ENCODE peak calls at places on chromosomes 2 and 18, in seven cellular contexts. I is K562, R is H1, Z is GM12892, H is GM12891, P is SK-N-SH, O is GM12878. X is an unnamed sample.

GRCh38 chr18:34624551-34624950 is 85.5 kb upstream of the DTNA start:
- DNase-seq in R (no peak), P (no peak), H (no peak), Z (no peak), O (no peak), I (no peak), X (no peak)

GRCh38 chr2:133941666-133942065 is 312.2 kb upstream of the MGAT5 start:
- DNase-seq in I (no peak), Z (no peak), P (no peak), O (no peak), H (no peak), R (no peak), X (no peak)

GRCh38 chr2:61538920-61539559 is 884 bp upstream of the XPO1 start:
- DNase-seq in H (no peak), I (peak), O (peak), Z (no peak), R (no peak), P (peak), X (peak)

GRCh38 chr2:43759195-43759594 is 14.6 kb upstream of the DYNC2LI1 start:
- DNase-seq in I (no peak), R (no peak), Z (no peak), O (no peak), H (no peak), P (no peak), X (peak)

GRCh38 chr2:224252601-224253000 is 149.3 kb downstream of the FAM124B start:
- DNase-seq in P (peak), O (no peak), R (no peak), Z (no peak), H (no peak), I (no peak), X (no peak)

GRCh38 chr2:111659361-111660281 is 224.4 kb downstream of the ANAPC1 start:
- DNase-seq in P (no peak), O (no peak), I (peak), H (no peak), Z (no peak), R (no peak), X (peak)

GRCh38 chr18:34971313-34971712 is 69.9 kb upstream of the MAPRE2 start:
- DNase-seq in R (no peak), P (no peak), Z (no peak), I (no peak), O (no peak), H (no peak), X (no peak)

GRCh38 chr18:59009846-59010245 is 129.8 kb upstream of the SEC11C start:
- DNase-seq in P (no peak), O (no peak), H (no peak), R (peak), Z (no peak), I (no peak), X (no peak)

GRCh38 chr2:165876712-165877111 is 76.9 kb downstream of the TTC21B start:
- DNase-seq in O (no peak), Z (no peak), P (no peak), R (no peak), H (no peak), I (no peak), X (no peak)

GRCh38 chr2:58866040-58866439 is 624.9 kb upstream of the FANCL start:
- DNase-seq in O (peak), Z (no peak), I (no peak), P (no peak), H (no peak), R (peak), X (no peak)

GRCh38 chr18:21179590-21180220 is 62.3 kb upstream of the GREB1L start:
- DNase-seq in P (peak), O (peak), H (peak), I (peak), Z (peak), R (peak), X (peak)

GRCh38 chr2:70801607-70802263 is 11.3 kb upstream of the FIGLA start:
- DNase-seq in H (no peak), P (no peak), O (no peak), I (no peak), R (no peak), Z (no peak), X (no peak)

GRCh38 chr2:237456200-237456731 is 30.8 kb upstream of the MLPH start:
- DNase-seq in Z (no peak), I (no peak), H (no peak), R (no peak), P (no peak), O (no peak), X (no peak)

GRCh38 chr2:21333249-21333648 is 209.5 kb downstream of the TDRD15 start:
- DNase-seq in P (no peak), R (no peak), O (no peak), Z (no peak), H (no peak), I (no peak), X (no peak)

GRCh38 chr2:99881901-99882591 is 260.3 kb downstream of the AFF3 start:
- DNase-seq in O (no peak), Z (no peak), R (no peak), P (peak), H (no peak), I (no peak), X (no peak)

GRCh38 chr18:25594351-25594750 is 242.4 kb upstream of the ZNF521 start:
- DNase-seq in P (peak), Z (no peak), R (no peak), O (no peak), H (no peak), I (no peak), X (no peak)

GRCh38 chr18:64276736-64277135 is 127.8 kb upstream of the LINC00305 start:
- DNase-seq in I (no peak), Z (no peak), P (no peak), R (no peak), O (no peak), H (no peak), X (no peak)

GRCh38 chr2:106864051-106864450 is 21.9 kb downstream of the ST6GAL2 start:
- DNase-seq in P (no peak), R (peak), O (no peak), H (no peak), I (no peak), Z (no peak), X (no peak)

GRCh38 chr18:62450546-62451395 is 72.1 kb upstream of the ZCCHC2 start:
- DNase-seq in R (no peak), P (peak), H (no peak), Z (no peak), I (peak), O (no peak), X (peak)

GRCh38 chr18:56748698-56749268 is 97.6 kb downstream of the WDR7 start:
- DNase-seq in P (peak), H (no peak), I (peak), Z (no peak), R (no peak), O (no peak), X (peak)

GRCh38 chr2:59690849-59691248 is 862.6 kb downstream of the BCL11A start:
- DNase-seq in I (no peak), P (no peak), H (no peak), Z (no peak), R (no peak), O (no peak), X (no peak)

GRCh38 chr2:65656152-65656718 is 223.8 kb upstream of the SPRED2 start:
- DNase-seq in H (no peak), O (no peak), P (no peak), Z (no peak), I (no peak), R (no peak), X (no peak)

GRCh38 chr18:44916429-44917183 is 235.9 kb downstream of the SETBP1 start:
- DNase-seq in P (no peak), I (no peak), H (no peak), O (no peak), R (no peak), Z (no peak), X (no peak)

GRCh38 chr2:216349366-216349765 is 22.9 kb downstream of the MARCHF4 start:
- DNase-seq in Z (no peak), R (no peak), P (no peak), O (no peak), H (no peak), I (no peak), X (no peak)

GRCh38 chr2:231672617-231673347 is 35.5 kb upstream of the PTMA start:
- DNase-seq in P (no peak), I (peak), H (no peak), Z (peak), R (peak), O (peak), X (peak)

GRCh38 chr2:62568983-62569837 is 63.2 kb upstream of the TMEM17 start:
- DNase-seq in R (no peak), P (no peak), H (no peak), I (no peak), Z (no peak), O (no peak), X (peak)

DNA sequence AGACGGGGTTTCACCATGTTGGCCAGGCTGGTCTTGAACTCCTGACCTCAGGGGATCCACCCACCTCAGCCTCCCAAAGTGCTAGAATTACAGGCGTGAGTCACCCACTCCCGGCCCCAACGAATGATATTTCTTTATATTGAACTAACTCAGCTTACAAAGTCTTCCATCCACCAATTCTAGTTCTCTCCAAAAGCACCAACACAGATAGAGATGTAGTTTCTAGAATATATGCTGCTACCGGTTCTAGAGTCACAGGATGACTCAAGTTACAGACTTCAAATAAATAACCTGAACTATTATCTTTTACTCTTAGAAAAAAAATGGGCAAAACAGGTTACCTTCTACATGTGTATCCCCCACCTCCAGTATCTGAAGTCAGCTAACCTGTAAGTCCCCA is 9.2 kb downstream of the ACAA2 start:
- DNase-seq in H (no peak), I (no peak), O (no peak), P (no peak), Z (no peak), R (no peak), X (no peak)
- TF ChIP-seq TAF1 in H (no peak), I (no peak), O (no peak), P (no peak), Z (no peak), R (no peak), X (no peak)

GRCh38 chr2:119255760-119256573 is 32.3 kb downstream of the STEAP3 start:
- DNase-seq in P (peak), I (peak), Z (no peak), H (no peak), O (no peak), R (no peak), X (peak)
- TF ChIP-seq TAF1 in P (peak), I (no peak), Z (no peak), H (no peak), O (no peak), R (no peak), X (no peak)

GRCh38 chr18:48934400-48934707 is 16.4 kb downstream of the SMAD7 start:
- DNase-seq in H (no peak), I (no peak), O (no peak), R (no peak), Z (no peak), P (no peak), X (no peak)
- TF ChIP-seq TAF1 in H (no peak), I (no peak), O (no peak), R (no peak), Z (no peak), P (no peak), X (no peak)

GRCh38 chr18:11336241-11336640 is 186.9 kb upstream of the PIEZO2 start:
- DNase-seq in P (no peak), R (no peak), O (no peak), I (no peak), H (no peak), Z (no peak), X (no peak)
- TF ChIP-seq TAF1 in P (no peak), R (no peak), O (no peak), I (no peak), H (no peak), Z (no peak), X (no peak)

GRCh38 chr2:25029183-25029554 is 12.7 kb upstream of the EFR3B start:
- DNase-seq in O (no peak), P (no peak), I (no peak), R (no peak), Z (no peak), H (no peak), X (no peak)
- TF ChIP-seq TAF1 in O (no peak), P (no peak), I (no peak), R (no peak), Z (no peak), H (no peak), X (no peak)

DNA sequence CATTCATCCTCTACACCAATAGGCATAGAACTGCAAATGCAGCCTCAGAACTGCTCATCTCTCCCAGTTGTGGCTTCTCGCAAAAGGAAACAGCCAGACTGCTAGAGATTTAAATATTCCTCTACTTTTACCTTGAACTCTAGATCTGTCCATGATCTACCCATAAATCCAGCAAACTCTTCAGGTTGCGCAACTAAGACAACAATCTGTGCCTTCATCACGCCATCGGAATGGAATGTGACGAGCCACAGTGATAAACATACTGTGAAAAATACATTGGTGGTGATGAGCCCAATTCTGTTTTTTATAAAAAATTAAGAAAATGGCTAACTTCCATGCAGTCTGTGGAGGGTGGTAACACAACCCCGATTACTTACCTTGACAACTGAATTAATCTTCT is 626.7 kb downstream of the LRRTM4 start:
- DNase-seq in O (no peak), Z (no peak), P (no peak), I (no peak), R (no peak), H (no peak), X (peak)
- TF ChIP-seq TAF1 in O (no peak), Z (no peak), P (no peak), I (no peak), R (no peak), H (no peak), X (no peak)

GRCh38 chr18:48897531-48897930 is 53.2 kb downstream of the SMAD7 start:
- DNase-seq in I (no peak), Z (no peak), O (no peak), H (no peak), P (no peak), R (no peak), X (no peak)
- TF ChIP-seq TAF1 in I (no peak), Z (no peak), O (no peak), H (no peak), P (no peak), R (no peak), X (no peak)